ENCODE peak calls at places on chromosomes 11 and 22, in nine cellular contexts. B is brain microvascular endothelial cell; H is astrocyte of the spinal cord; N is neural crest cell; L is stimulated activated CD8-positive, alpha-beta memory T cell treated with anti-CD3 and anti-CD28 coated beads, Interleukin-7, amount 100 ng/mL, for 48 hours; Z is iPS-NIHi11; G is NAMALWA; R is stimulated activated CD4-positive, alpha-beta T cell treated with anti-CD3 and anti-CD28 coated beads, Interleukin-4, amount 100 ng/mL, for 4 hours; Y is activated T-helper 1 cell treated with Interleukin-2 at 50 U/mL for 16 hours. P is an unnamed sample.

GRCh38 chr11:61917043-61917356 is 366 bp downstream of the RAB3IL1 start:
- DNase-seq in B (no peak), H (no peak), N (no peak), L (no peak), Z (no peak), G (no peak), R (no peak), Y (no peak), P (no peak)

GRCh38 chr11:91248199-91248807 is 976.3 kb upstream of the FAT3 start:
- DNase-seq in B (peak; percentile 59), H (peak; percentile 62), N (peak; percentile 43), L (no peak), Z (no peak), G (peak; percentile 59), R (no peak), Y (no peak), P (no peak)

GRCh38 chr11:74689666-74690065 is 41.6 kb downstream of the CHRDL2 start:
- DNase-seq in B (peak; percentile 41), H (peak; percentile 70), N (no peak), L (no peak), Z (no peak), G (no peak), R (no peak), Y (no peak), P (no peak)

GRCh38 chr22:50532353-50532700 is 2.5 kb upstream of the TYMP start:
- DNase-seq in B (no peak), H (no peak), N (no peak), L (no peak), Z (peak; percentile 22), G (no peak), R (no peak), Y (no peak), P (no peak)

GRCh38 chr22:30228509-30229359 is 17.8 kb downstream of the LIF start:
- DNase-seq in B (no peak), H (no peak), N (no peak), L (no peak), Z (no peak), G (no peak), R (no peak), Y (no peak), P (no peak)

GRCh38 chr11:88103337-88104206 is 71.7 kb downstream of the RAB38 start:
- DNase-seq in B (peak; percentile 69), H (peak; percentile 44), N (peak; percentile 3), L (peak; percentile 8), Z (peak; percentile 77), G (peak; percentile 80), R (no peak), Y (peak; percentile 0), P (peak; percentile 5)

GRCh38 chr11:133052537-133052936 is 479.8 kb downstream of the OPCML start:
- DNase-seq in B (no peak), H (no peak), N (no peak), L (no peak), Z (no peak), G (no peak), R (no peak), Y (no peak), P (no peak)

GRCh38 chr11:73262851-73263495 is 9.2 kb upstream of the P2RY6 start:
- DNase-seq in B (peak; percentile 25), H (no peak), N (no peak), L (no peak), Z (no peak), G (no peak), R (no peak), Y (no peak), P (no peak)

P was measured in GM04504.